ENCODE peak calls at places on chromosomes 1 and 21, in four cellular contexts. One of them, this sample, is unnamed.

GRCh38 chr1:175976865-175977642 is 230.0 kb downstream of the COP1 start:
- DNase-seq in nucleus accumbens: no peak
- DNase-seq in progenitor cell of endocrine pancreas: no peak
- DNase-seq in T-helper 9 cell: no peak
- DNase-seq in this sample: no peak

GRCh38 chr21:43207868-43208267 is 39.1 kb downstream of the CRYAA start:
- DNase-seq in progenitor cell of endocrine pancreas: peak
- DNase-seq in nucleus accumbens: no peak
- DNase-seq in T-helper 9 cell: no peak
- DNase-seq in this sample: no peak

GRCh38 chr1:201224671-201225400 is 34.2 kb downstream of the IGFN1 start:
- DNase-seq in progenitor cell of endocrine pancreas: no peak
- DNase-seq in nucleus accumbens: no peak
- DNase-seq in T-helper 9 cell: no peak
- DNase-seq in this sample: no peak

GRCh38 chr1:29655945-29656866 is 419.9 kb downstream of the PTPRU start:
- DNase-seq in nucleus accumbens: no peak
- DNase-seq in T-helper 9 cell: no peak
- DNase-seq in progenitor cell of endocrine pancreas: peak
- DNase-seq in this sample: no peak

GRCh38 chr1:209556159-209556690 is 27.3 kb upstream of the CAMK1G start:
- DNase-seq in progenitor cell of endocrine pancreas: no peak
- DNase-seq in T-helper 9 cell: no peak
- DNase-seq in nucleus accumbens: no peak
- DNase-seq in this sample: no peak

GRCh38 chr1:41537788-41538351 is 53.4 kb upstream of the EDN2 start:
- DNase-seq in progenitor cell of endocrine pancreas: no peak
- DNase-seq in T-helper 9 cell: no peak
- DNase-seq in nucleus accumbens: no peak
- DNase-seq in this sample: no peak

GRCh38 chr1:18881642-18882431 is 20.5 kb downstream of the ALDH4A1 start:
- DNase-seq in progenitor cell of endocrine pancreas: no peak
- DNase-seq in nucleus accumbens: no peak
- DNase-seq in T-helper 9 cell: no peak
- DNase-seq in this sample: no peak

GRCh38 chr1:110620250-110620615 is 14.1 kb upstream of the KCNA2 start:
- DNase-seq in progenitor cell of endocrine pancreas: no peak
- DNase-seq in T-helper 9 cell: no peak
- DNase-seq in nucleus accumbens: no peak
- DNase-seq in this sample: no peak

GRCh38 chr1:74771913-74772515 is 39.1 kb downstream of the TYW3 start:
- DNase-seq in nucleus accumbens: no peak
- DNase-seq in T-helper 9 cell: no peak
- DNase-seq in progenitor cell of endocrine pancreas: no peak
- DNase-seq in this sample: peak

GRCh38 chr21:27769763-27770162 is 802.9 kb upstream of the ADAMTS5 start:
- DNase-seq in progenitor cell of endocrine pancreas: no peak
- DNase-seq in nucleus accumbens: no peak
- DNase-seq in T-helper 9 cell: no peak
- DNase-seq in this sample: no peak

GRCh38 chr1:212260557-212261342 is 24.5 kb upstream of the PPP2R5A start:
- DNase-seq in nucleus accumbens: no peak
- DNase-seq in T-helper 9 cell: no peak
- DNase-seq in progenitor cell of endocrine pancreas: no peak
- DNase-seq in this sample: no peak

GRCh38 chr1:54743416-54743815 is 20.9 kb downstream of the PARS2 start:
- DNase-seq in progenitor cell of endocrine pancreas: no peak
- DNase-seq in T-helper 9 cell: no peak
- DNase-seq in nucleus accumbens: no peak
- DNase-seq in this sample: no peak

GRCh38 chr1:43317817-43318471 is 17.2 kb downstream of the TIE1 start:
- DNase-seq in T-helper 9 cell: no peak
- DNase-seq in progenitor cell of endocrine pancreas: no peak
- DNase-seq in nucleus accumbens: peak
- DNase-seq in this sample: peak

GRCh38 chr1:117959364-117959763 is 29.8 kb downstream of the WDR3 start:
- DNase-seq in progenitor cell of endocrine pancreas: no peak
- DNase-seq in nucleus accumbens: no peak
- DNase-seq in T-helper 9 cell: no peak
- DNase-seq in this sample: no peak

This sample was measured in hippocampal formation.